ENCODE peak calls at places on chromosome 19, in five cellular contexts. J is Right ventricle myocardium inferior, E is NCI-H460, V is neural progenitor cell, S is adrenal gland. I is an unnamed sample.
A peak's percentile ranks its signal among the peaks of the same experiment; 100 is the strongest.

GRCh38 chr19:10086904-10087256 is 763 bp downstream of the SHFL start:
- DNase-seq in E (no peak), V (peak; percentile 21), S (no peak), J (no peak), I (no peak)

GRCh38 chr19:10672529-10673150 is 18.5 kb downstream of the ILF3 start:
- DNase-seq in V (no peak), J (peak; percentile 49), E (no peak), S (peak; percentile 33), I (no peak)

GRCh38 chr19:1283207-1283916 is 2.3 kb upstream of the EFNA2 start:
- DNase-seq in E (no peak), S (no peak), J (no peak), V (peak; percentile 31), I (no peak)

GRCh38 chr19:5977222-5977784 is 637 bp downstream of the RANBP3 start:
- DNase-seq in S (no peak), J (no peak), V (no peak), E (no peak), I (no peak)

GRCh38 chr19:13076320-13076719 is 26.3 kb downstream of the LYL1 start:
- DNase-seq in S (no peak), J (no peak), E (no peak), V (no peak), I (no peak)

GRCh38 chr19:30358319-30358718 is 13.9 kb upstream of the ZNF536 start:
- DNase-seq in V (no peak), E (no peak), J (no peak), S (no peak), I (no peak)

GRCh38 chr19:3120611-3121231 is 15.1 kb upstream of the GNA15 start:
- DNase-seq in E (no peak), S (no peak), J (peak; percentile 45), V (no peak), I (no peak)

GRCh38 chr19:40005670-40006272 is 8.9 kb downstream of the ZNF546 start:
- DNase-seq in J (no peak), V (no peak), S (no peak), E (no peak), I (no peak)

GRCh38 chr19:8476524-8476923 is 25.9 kb downstream of the PRAM1 start:
- DNase-seq in S (no peak), J (no peak), E (no peak), V (no peak), I (no peak)

GRCh38 chr19:43407416-43408005 is 7.2 kb upstream of the TEX101 start:
- DNase-seq in J (no peak), S (no peak), E (no peak), V (peak; percentile 15), I (no peak)

GRCh38 chr19:14517840-14518505 is at the start of gene DNAJB1:
- DNase-seq in J (peak; percentile 90), V (peak; percentile 79), E (no peak), S (peak; percentile 87), I (peak; percentile 79)

GRCh38 chr19:50695251-50696064 is 24.1 kb downstream of the SHANK1 start:
- DNase-seq in J (no peak), E (no peak), V (peak; percentile 85), S (no peak), I (peak; percentile 49)

GRCh38 chr19:6250024-6250605 is 29.7 kb downstream of the MLLT1 start:
- DNase-seq in V (no peak), S (no peak), J (no peak), E (no peak), I (no peak)

GRCh38 chr19:13056052-13056660 is 46.5 kb downstream of the LYL1 start:
- DNase-seq in J (no peak), S (no peak), E (no peak), V (peak; percentile 49), I (no peak)

GRCh38 chr19:8973501-8974091 is 36.6 kb downstream of the MUC16 start:
- DNase-seq in E (no peak), V (peak; percentile 68), J (no peak), S (no peak), I (no peak)

GRCh38 chr19:30630289-30631034 is 258.3 kb downstream of the ZNF536 start:
- DNase-seq in S (no peak), J (no peak), V (no peak), E (no peak), I (no peak)

GRCh38 chr19:3975144-3975543 is 4.2 kb upstream of the DAPK3 start:
- DNase-seq in V (no peak), S (no peak), E (no peak), J (peak; percentile 2), I (no peak)

GRCh38 chr19:50703915-50704548 is 15.6 kb downstream of the SHANK1 start:
- DNase-seq in V (peak; percentile 58), J (no peak), E (peak; percentile 20), S (no peak), I (peak; percentile 66)

GRCh38 chr19:7989071-7989575 is 16.3 kb downstream of the ELAVL1 start:
- DNase-seq in J (no peak), E (no peak), S (no peak), V (no peak), I (no peak)

GRCh38 chr19:6214881-6215541 is 64.8 kb downstream of the MLLT1 start:
- DNase-seq in J (peak; percentile 49), S (no peak), E (no peak), V (no peak), I (no peak)

GRCh38 chr19:52094526-52094925 is 1.0 kb downstream of the ZNF841 start:
- DNase-seq in J (no peak), S (no peak), E (no peak), V (peak; percentile 1), I (no peak)

GRCh38 chr19:33746159-33746558 is 50.5 kb upstream of the KCTD15 start:
- DNase-seq in V (no peak), S (no peak), E (no peak), J (no peak), I (no peak)

GRCh38 chr19:34667349-34668076 is 9.4 kb downstream of the SCGB2B2 start:
- DNase-seq in V (no peak), J (no peak), S (peak; percentile 61), E (no peak), I (no peak)

GRCh38 chr19:34731019-34731829 is 2.8 kb upstream of the ZNF181 start:
- DNase-seq in S (no peak), V (no peak), E (no peak), J (no peak), I (no peak)

GRCh38 chr19:45497791-45498190 is 452 bp upstream of the PPM1N start:
- DNase-seq in V (peak; percentile 67), S (no peak), E (no peak), J (peak; percentile 74), I (no peak)

GRCh38 chr19:17391371-17392151 is 2.4 kb downstream of the CCDC194 start:
- DNase-seq in S (no peak), V (peak; percentile 31), J (no peak), E (no peak), I (no peak)

GRCh38 chr19:48271531-48272151 is 1.8 kb downstream of the ZNF114 start:
- DNase-seq in S (peak; percentile 36), E (peak; percentile 45), J (peak; percentile 76), V (peak; percentile 76), I (peak; percentile 67)

GRCh38 chr19:47541507-47541906 is 26.6 kb upstream of the NAPA start:
- DNase-seq in E (no peak), V (no peak), S (no peak), J (no peak), I (no peak)

GRCh38 chr19:6963937-6964336 is 57.3 kb downstream of the MBD3L2B start:
- DNase-seq in S (no peak), V (no peak), E (no peak), J (no peak), I (no peak)

GRCh38 chr19:3098515-3099346 is 4.6 kb downstream of the GNA11 start:
- DNase-seq in S (peak; percentile 83), E (no peak), J (peak; percentile 91), V (no peak), I (no peak)